ENCODE peak calls at places on chromosomes 16 and 17, in six cellular contexts. R is prostate gland, S is erythroblast, W is A549, U is NB4, H is lower leg skin. D is an unnamed sample.

GRCh38 chr17:5139454-5139725 is 23.6 kb downstream of the USP6 start:
- DNase-seq in W (no peak), U (no peak), R (no peak), H (no peak), S (no peak), D (no peak)

GRCh38 chr17:69434164-69434579 is 19.7 kb downstream of the MAP2K6 start:
- DNase-seq in S (peak; percentile 1), U (no peak), W (no peak), R (no peak), H (peak; percentile 18), D (no peak)

GRCh38 chr16:867421-868385 is 67.2 kb upstream of the GNG13 start:
- DNase-seq in W (no peak), H (no peak), S (no peak), R (no peak), U (no peak), D (no peak)

GRCh38 chr17:4678448-4679026 is 25.4 kb downstream of the PELP1 start:
- DNase-seq in R (no peak), S (peak; percentile 14), W (peak; percentile 78), H (no peak), U (peak; percentile 76), D (no peak)

GRCh38 chr16:12160249-12160648 is 183.7 kb downstream of the SNX29 start:
- DNase-seq in U (no peak), R (no peak), S (no peak), W (no peak), H (no peak), D (no peak)

GRCh38 chr16:49622084-49622390 is 233.9 kb downstream of the ZNF423 start:
- DNase-seq in H (no peak), W (no peak), U (no peak), R (no peak), S (no peak), D (no peak)

GRCh38 chr17:71726320-71726719 is 394.5 kb upstream of the SOX9 start:
- DNase-seq in U (no peak), W (no peak), S (no peak), R (no peak), H (no peak), D (no peak)

GRCh38 chr17:79306688-79307323 is 232.2 kb downstream of the ENGASE start:
- DNase-seq in H (no peak), U (no peak), W (no peak), R (no peak), S (no peak), D (no peak)

GRCh38 chr16:70680495-70681381 is 5.1 kb downstream of the MTSS2 start:
- DNase-seq in U (no peak), H (no peak), S (no peak), W (no peak), R (no peak), D (no peak)

GRCh38 chr17:57603541-57603940 is 141.6 kb downstream of the CCDC182 start:
- DNase-seq in R (peak; percentile 58), W (no peak), U (no peak), H (no peak), S (no peak), D (no peak)

GRCh38 chr17:12744298-12744697 is 45.0 kb upstream of the ARHGAP44 start:
- DNase-seq in R (no peak), S (no peak), H (no peak), W (no peak), U (no peak), D (no peak)

GRCh38 chr16:69924777-69925191 is 26.4 kb upstream of the CLEC18A start:
- DNase-seq in S (no peak), U (no peak), H (no peak), W (no peak), R (no peak), D (no peak)

GRCh38 chr17:8141741-8142140 is 10.5 kb downstream of the PER1 start:
- DNase-seq in W (no peak), S (no peak), U (no peak), R (no peak), H (no peak), D (no peak)

DNA sequence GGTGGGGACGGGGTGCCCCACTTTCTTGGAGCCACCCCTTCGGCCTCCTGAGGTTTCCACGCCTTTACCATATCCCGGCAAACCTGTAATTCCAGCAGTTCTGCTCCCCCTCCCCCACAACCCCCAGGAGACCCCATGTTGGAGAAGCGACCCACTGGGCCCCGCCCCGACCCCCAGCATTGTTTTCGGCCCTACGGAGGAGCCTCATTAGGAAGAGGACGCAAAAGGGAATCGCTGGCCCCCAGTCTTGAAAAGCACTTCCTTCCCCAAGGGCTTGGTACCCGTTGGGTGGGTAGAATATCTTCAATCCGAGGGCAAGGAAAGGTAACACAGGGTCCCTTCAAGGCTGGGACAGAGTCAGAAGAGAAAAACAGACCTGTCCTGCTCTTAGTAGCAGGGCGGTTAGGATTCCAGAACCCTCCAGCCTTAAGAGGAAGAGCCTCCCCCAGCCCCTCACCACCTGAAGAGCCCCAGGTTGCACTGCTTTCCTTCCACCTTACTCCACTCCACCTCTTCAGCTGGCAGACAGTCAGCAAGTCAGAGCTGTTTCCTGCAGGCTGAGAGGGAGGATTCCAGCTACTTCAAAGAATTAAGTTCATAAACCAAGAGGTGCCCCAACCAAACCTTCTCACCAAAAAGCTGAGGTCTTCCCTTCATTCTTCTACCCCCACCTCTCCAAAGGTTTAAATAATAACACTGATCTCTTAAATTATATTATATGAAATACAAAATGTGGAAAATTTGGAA is 803 bp upstream of the TLCD2 start:
- DNase-seq in H (no peak), S (no peak), U (no peak), R (no peak), W (peak; percentile 45), D (no peak)
- TF ChIP-seq POLR2A in H (no peak), S (peak; percentile 26), U (no peak), R (no peak), W (no peak), D (no peak)

GRCh38 chr17:2041561-2042354 is at the start of gene OVCA2:
- DNase-seq in U (peak; percentile 91), H (peak; percentile 91), W (peak; percentile 96), S (peak; percentile 96), R (peak; percentile 94), D (peak; percentile 99)
- TF ChIP-seq POLR2A in U (peak; percentile 66), H (no peak), W (peak; percentile 71), S (peak; percentile 85), R (peak; percentile 82), D (peak; percentile 88)

GRCh38 chr17:82126479-82127314 is 28.7 kb upstream of the FASN start:
- DNase-seq in S (no peak), U (no peak), W (no peak), R (no peak), H (no peak), D (no peak)
- TF ChIP-seq POLR2A in S (no peak), U (no peak), W (no peak), R (no peak), H (no peak), D (no peak)

GRCh38 chr16:27441998-27442397 is 40.0 kb downstream of the IL21R start:
- DNase-seq in U (no peak), S (no peak), R (no peak), W (no peak), H (no peak), D (no peak)
- TF ChIP-seq POLR2A in U (no peak), S (no peak), R (no peak), W (no peak), H (no peak), D (peak; percentile 68)

DNA sequence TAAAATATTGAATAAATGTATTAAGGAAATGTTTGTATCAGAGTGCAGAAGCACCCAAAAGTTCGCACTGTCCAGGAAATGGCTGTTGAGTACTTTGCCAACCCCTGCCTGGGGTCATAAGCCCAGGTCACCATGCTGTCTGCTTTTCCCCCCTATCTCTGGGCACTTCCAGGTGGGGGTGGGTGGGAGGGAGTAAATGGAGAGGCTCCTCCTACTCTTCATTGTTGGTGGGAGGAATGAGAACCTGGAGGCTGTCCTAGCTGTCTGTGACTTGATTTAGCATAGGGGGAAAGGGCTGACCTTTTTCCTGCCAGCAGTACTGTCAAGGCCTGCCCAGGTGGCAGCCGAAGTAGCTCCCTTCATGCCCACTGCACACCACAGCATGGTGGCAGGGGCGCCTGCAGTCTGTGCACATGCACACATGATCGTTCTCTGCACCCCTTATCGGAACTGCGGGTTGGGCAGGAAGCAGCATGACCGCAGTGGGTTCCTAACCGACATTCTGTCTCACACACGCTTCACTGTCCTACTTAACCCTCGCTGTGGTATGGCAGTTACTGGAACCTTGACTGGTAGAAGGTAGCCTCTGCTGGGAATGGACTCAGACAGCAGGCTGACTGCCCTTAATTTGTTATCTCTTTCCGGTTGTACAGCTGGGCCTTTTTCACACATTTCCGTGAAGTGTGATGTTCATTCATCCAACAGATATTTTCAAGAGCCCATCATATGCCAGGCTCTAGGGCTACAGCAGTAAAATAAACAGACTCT is 41.5 kb downstream of the LDHD start:
- DNase-seq in H (peak; percentile 48), U (peak; percentile 99), R (no peak), W (no peak), S (peak; percentile 85), D (peak; percentile 59)
- TF ChIP-seq POLR2A in H (no peak), U (peak; percentile 15), R (no peak), W (no peak), S (peak; percentile 56), D (no peak)

GRCh38 chr16:57734308-57734924 is 1.2 kb upstream of the KATNB1 start:
- DNase-seq in U (no peak), R (no peak), H (no peak), S (no peak), W (no peak), D (no peak)

GRCh38 chr16:57734925-57735754 is 430 bp upstream of the KATNB1 start:
- DNase-seq in U (peak; percentile 100), R (peak; percentile 98), H (peak; percentile 100), S (peak; percentile 100), W (peak; percentile 100), D (peak; percentile 97)

GRCh38 chr16:57738844-57739243 is 3.3 kb downstream of the KATNB1 start:
- DNase-seq in S (no peak), U (no peak), W (no peak), R (no peak), H (no peak), D (no peak)

GRCh38 chr16:57736419-57737281 is 1.1 kb downstream of the KATNB1 start:
- DNase-seq in S (peak; percentile 65), R (no peak), H (no peak), U (no peak), W (peak; percentile 75), D (no peak)

DNA sequence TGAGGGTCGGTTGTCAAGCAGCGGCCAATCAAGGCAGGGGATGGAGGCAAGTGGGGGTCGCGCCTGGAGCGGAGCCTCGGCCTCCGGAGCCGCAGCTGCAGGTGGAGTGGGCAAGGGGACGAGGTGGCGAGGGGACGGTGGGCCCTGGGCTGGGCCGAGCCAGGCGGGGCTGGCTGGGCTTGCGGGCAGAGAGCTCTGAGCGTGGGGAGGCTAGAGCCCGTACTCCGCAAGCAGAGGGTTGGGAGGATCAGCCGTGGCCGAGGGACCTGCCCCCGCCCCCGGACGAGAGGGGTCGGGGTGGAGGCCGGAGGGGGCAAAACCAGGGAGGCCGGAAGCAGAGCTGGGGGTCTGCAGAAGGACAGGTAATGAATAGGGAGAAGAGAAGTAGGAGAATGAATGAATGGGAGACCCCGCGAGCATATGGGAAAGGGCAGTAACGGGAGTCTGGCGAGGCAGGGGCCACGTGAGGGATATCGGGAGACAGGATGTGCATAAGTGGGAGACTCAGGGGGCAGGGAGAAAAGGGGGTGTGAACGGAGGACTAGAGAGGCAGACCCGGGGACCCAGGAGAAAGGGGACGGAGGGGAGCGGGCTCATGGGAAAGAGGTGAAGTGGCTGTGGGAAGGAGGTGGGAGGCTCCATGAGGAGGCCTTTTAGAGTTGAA is at the start of gene KATNB1:
- DNase-seq in S (no peak), W (no peak), R (no peak), U (no peak), H (no peak), D (no peak)
- TF ChIP-seq POLR2A in S (no peak), W (peak; percentile 8), R (peak; percentile 25), U (peak; percentile 42), H (no peak), D (no peak)

D was measured in GM12891.